ENCODE peak calls at places on chromosomes 3 and 15, in five cellular contexts. K, N, C, I and Q are unnamed samples.
A peak's percentile ranks its signal among the peaks of the same experiment; 100 is the strongest.

GRCh38 chr15:76286231-76286879 is 24.9 kb downstream of the ETFA start:
- DNase-seq in K (no peak), C (no peak), N (no peak), I (no peak), Q (peak; percentile 62)

GRCh38 chr15:69085325-69086081 is 71.0 kb downstream of the NOX5 start:
- DNase-seq in N (no peak), K (no peak), I (no peak), C (no peak), Q (no peak)

GRCh38 chr3:55180936-55181535 is 253.2 kb upstream of the LRTM1 start:
- DNase-seq in K (peak; percentile 20), C (peak; percentile 68), I (no peak), N (peak; percentile 48), Q (no peak)

GRCh38 chr3:125647318-125648014 is 52.2 kb upstream of the OSBPL11 start:
- DNase-seq in K (no peak), N (peak; percentile 80), I (no peak), C (no peak), Q (no peak)

GRCh38 chr15:101650145-101650544 is 2.0 kb downstream of the TM2D3 start:
- DNase-seq in K (no peak), I (no peak), N (no peak), C (no peak), Q (no peak)

GRCh38 chr15:85430406-85431204 is 50.2 kb downstream of the AKAP13 start:
- DNase-seq in C (no peak), N (no peak), I (no peak), K (no peak), Q (no peak)

GRCh38 chr3:156617145-156617544 is 57.2 kb upstream of the TIPARP start:
- DNase-seq in N (no peak), I (no peak), C (no peak), K (no peak), Q (no peak)

GRCh38 chr3:120926146-120926545 is 18.1 kb downstream of the STXBP5L start:
- DNase-seq in I (no peak), C (no peak), K (no peak), N (no peak), Q (no peak)

GRCh38 chr3:192514081-192514753 is 213.1 kb downstream of the FGF12 start:
- DNase-seq in K (no peak), I (no peak), C (peak; percentile 33), N (no peak), Q (no peak)

GRCh38 chr3:14616606-14617507 is 34.7 kb upstream of the CCDC174 start:
- DNase-seq in C (peak; percentile 31), K (no peak), N (no peak), I (no peak), Q (no peak)

DNA sequence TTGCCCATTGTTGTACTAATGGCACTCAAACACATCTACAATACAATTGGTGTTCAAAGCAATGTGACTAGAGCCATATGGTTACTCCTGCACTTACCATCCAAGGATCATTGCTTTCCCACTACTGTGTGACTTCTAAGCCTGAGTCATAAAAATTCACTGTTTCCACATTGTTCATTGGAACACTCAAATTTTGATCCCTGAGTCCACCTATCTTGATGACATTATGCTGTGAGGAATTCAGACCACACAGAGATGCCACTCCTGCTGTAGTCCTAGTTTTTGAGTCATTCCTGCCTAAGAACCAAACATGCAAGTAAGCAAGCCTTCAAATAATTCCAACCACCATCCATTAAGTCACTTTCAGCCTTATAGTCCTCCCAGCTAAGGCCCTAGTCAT is 176.2 kb downstream of the EFHB start:
- DNase-seq in K (no peak), C (no peak), I (no peak), N (no peak), Q (no peak)
- H3K27ac ChIP-seq in K (no peak overlapping the region), C (no peak overlapping the region), I (no peak overlapping the region), N (no peak overlapping the region), Q (no peak overlapping the region)

DNA sequence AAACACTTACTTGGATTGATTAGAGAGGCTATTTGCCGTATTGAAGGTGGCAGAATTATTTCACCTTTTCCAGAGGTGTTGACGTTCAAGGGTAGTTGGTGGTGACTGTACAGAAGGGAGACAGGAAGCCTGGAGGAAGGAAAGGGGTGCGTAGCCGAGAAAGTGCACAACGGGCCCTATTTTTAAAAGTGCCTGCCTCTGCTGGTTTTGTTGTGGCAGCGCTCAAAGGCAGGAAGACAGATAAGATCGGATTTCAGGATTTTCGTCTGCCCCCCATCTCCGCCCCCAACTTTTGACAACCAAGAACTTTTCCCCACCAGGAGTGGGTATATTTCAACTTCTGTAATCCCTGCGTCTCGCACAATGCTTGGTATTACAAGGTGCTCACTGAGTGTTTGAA is 38.5 kb downstream of the SMAD3 start:
- DNase-seq in I (no peak), K (no peak), N (no peak), C (no peak), Q (no peak)
- H3K4me3 ChIP-seq in I (no peak overlapping the region), K (no peak overlapping the region), N (no peak overlapping the region), C (no peak overlapping the region), Q (peak overlapping the region; percentile 28)

GRCh38 chr15:41620536-41621199 is 39.5 kb upstream of the MGA start:
- DNase-seq in C (no peak), I (no peak), K (no peak), N (no peak), Q (no peak)
- H3K27ac ChIP-seq in C (no peak overlapping the region), I (peak overlapping the region; percentile 51), K (peak overlapping the region; percentile 81), N (peak overlapping the region; percentile 68), Q (no peak overlapping the region)

GRCh38 chr3:112638327-112639020 is 2.5 kb downstream of the CCDC80 start:
- DNase-seq in K (peak; percentile 56), N (no peak), C (peak; percentile 52), I (peak; percentile 45), Q (no peak)

GRCh38 chr3:112640864-112641751 is at the start of gene CCDC80:
- DNase-seq in K (peak; percentile 25), N (no peak), I (no peak), C (peak; percentile 95), Q (no peak)

GRCh38 chr3:112637700-112638099 is 3.2 kb downstream of the CCDC80 start:
- DNase-seq in C (no peak), N (no peak), K (peak; percentile 27), I (no peak), Q (no peak)

GRCh38 chr3:112640333-112640863 is 545 bp downstream of the CCDC80 start:
- DNase-seq in K (peak; percentile 24), N (no peak), I (no peak), C (peak; percentile 81), Q (no peak)

DNA sequence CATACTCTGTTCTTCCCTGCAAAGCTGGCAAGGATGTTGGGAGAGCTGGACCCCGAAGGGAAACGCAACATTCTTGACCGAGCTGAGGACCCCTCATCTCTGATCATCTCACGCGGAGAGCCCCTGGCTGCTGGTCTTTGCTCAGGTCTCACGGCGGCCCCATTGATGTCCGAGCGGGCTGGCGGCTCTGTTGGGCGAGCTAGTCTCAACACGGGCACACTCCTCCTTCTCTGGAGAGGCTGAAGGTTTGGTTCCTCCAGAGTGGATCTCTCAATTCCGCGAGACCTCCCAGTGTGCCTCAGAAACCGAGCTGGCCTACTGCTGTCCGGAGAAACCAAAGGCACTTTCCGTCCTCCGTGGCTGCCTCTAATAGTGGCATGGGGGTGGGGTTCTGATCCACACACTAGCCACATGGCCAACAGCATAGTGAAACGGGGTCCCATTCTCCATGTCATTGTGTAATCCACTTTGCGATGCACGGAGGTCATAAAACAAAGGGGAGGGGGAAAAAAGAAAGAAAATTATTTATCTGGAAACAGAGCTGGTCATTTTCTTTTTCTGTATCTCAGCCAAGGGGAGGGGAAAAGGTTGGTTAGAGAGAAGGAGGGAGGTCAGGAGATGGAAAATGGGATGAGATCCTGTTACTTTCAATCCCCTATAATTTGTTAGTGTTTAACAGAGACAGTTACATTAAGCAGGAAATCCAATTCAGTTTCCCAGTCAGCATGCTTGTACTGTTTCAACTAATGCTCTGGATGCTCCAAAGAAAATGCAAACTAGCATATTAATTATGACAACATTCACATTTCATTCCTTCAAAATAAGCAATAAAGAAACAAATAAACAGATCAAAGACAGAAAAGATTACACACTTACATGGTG is 1.3 kb downstream of the CCDC80 start:
- DNase-seq in K (peak; percentile 23), N (no peak), C (peak; percentile 62), I (no peak), Q (no peak)
- H3K4me3 ChIP-seq in K (peak overlapping the region; percentile 52), N (no peak overlapping the region), C (peak overlapping the region; percentile 21), I (peak overlapping the region; percentile 52), Q (no peak overlapping the region)

DNA sequence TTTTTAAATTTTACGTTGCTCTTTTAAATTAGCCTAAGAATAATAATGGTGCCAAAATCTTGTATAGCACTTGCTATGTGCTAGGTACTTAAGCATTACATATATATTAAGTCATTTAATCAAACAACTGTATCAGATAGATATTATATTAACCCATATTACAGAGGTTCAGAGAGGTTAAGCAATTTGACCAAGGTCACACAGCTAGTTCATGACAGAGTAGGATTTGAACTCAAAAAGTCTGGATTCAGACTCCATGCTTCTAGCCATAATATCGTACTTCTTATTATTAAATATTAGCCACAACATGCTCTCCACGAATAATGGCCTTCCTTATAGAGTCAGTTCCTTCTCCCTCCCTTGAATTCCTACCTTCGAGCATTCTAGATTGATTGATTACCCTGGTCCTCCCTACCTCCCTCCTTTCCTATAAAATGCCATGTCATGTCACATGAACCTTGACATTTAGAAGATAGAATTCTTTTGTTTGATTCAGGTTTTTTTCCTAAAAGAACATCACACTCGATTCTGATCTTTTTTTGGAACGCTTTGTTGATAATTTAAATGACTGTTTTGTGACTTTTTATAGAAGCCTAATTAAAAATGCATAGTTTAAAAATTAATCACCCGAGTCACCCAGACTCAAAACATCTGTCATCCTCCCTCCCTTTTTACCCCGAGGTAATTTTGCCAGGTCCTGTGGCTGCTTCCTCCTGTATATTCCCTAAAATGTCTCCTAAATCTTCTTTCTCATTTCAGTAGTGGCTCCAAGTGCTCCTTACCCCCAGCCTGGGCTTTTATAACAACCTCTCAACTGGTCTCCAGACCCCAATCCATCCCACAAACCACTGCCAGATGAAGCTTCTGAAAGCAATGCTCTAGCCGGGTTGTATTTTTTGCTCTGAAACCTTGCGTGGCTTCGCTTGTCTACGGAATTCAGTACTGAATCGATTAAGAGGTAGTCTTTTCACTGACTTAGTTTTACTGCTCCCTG is 8.5 kb upstream of the PSMD6 start:
- DNase-seq in K (no peak), N (no peak), C (no peak), I (no peak), Q (no peak)
- H3K27ac ChIP-seq in K (no peak overlapping the region), N (no peak overlapping the region), C (no peak overlapping the region), I (no peak overlapping the region), Q (no peak overlapping the region)

GRCh38 chr3:147939425-147940196 is 530.4 kb downstream of the ZIC1 start:
- DNase-seq in N (no peak), C (no peak), I (no peak), K (no peak), Q (no peak)
- H3K4me3 ChIP-seq in N (no peak overlapping the region), C (peak overlapping the region; percentile 8), I (peak overlapping the region; percentile 31), K (no peak overlapping the region), Q (no peak overlapping the region)

GRCh38 chr3:46868301-46868700 is 5.1 kb upstream of the MYL3 start:
- DNase-seq in N (no peak), K (no peak), C (no peak), I (no peak), Q (no peak)
- H3K27ac ChIP-seq in N (peak overlapping the region; percentile 20), K (peak overlapping the region; percentile 88), C (no peak overlapping the region), I (peak overlapping the region; percentile 98), Q (no peak overlapping the region)